ENCODE peak calls at places on chromosomes 12 and 14, in ten cellular contexts. One of them, this sample, is unnamed.

GRCh38 chr12:6613776-6614512 is 6.8 kb upstream of the CHD4 start:
- DNase-seq in ureter: peak; percentile 95
- DNase-seq in memory B cell: peak; percentile 44
- DNase-seq in HT1080: peak; percentile 96
- DNase-seq in Caki2: peak; percentile 96
- DNase-seq in GM10248: peak; percentile 70
- DNase-seq in neural progenitor cell: peak; percentile 96
- DNase-seq in upper lobe of right lung: peak; percentile 93
- DNase-seq in fibroblast of gingiva: peak; percentile 97
- DNase-seq in ELF-1: peak; percentile 97
- DNase-seq in this sample: peak; percentile 28

GRCh38 chr12:12715459-12716150 is 1.6 kb upstream of the CDKN1B start:
- DNase-seq in GM10248: peak; percentile 41
- DNase-seq in fibroblast of gingiva: no peak
- DNase-seq in Caki2: peak; percentile 57
- DNase-seq in memory B cell: peak; percentile 17
- DNase-seq in ELF-1: no peak
- DNase-seq in upper lobe of right lung: no peak
- DNase-seq in ureter: no peak
- DNase-seq in neural progenitor cell: no peak
- DNase-seq in HT1080: no peak
- DNase-seq in this sample: peak; percentile 23

GRCh38 chr12:4114986-4115385 is 158.6 kb upstream of the CCND2 start:
- DNase-seq in neural progenitor cell: no peak
- DNase-seq in GM10248: no peak
- DNase-seq in ureter: no peak
- DNase-seq in fibroblast of gingiva: no peak
- DNase-seq in memory B cell: no peak
- DNase-seq in Caki2: no peak
- DNase-seq in ELF-1: no peak
- DNase-seq in HT1080: no peak
- DNase-seq in upper lobe of right lung: peak; percentile 6
- DNase-seq in this sample: no peak

GRCh38 chr12:132109741-132110140 is 34.4 kb downstream of the DDX51 start:
- DNase-seq in neural progenitor cell: no peak
- DNase-seq in Caki2: no peak
- DNase-seq in ureter: no peak
- DNase-seq in fibroblast of gingiva: no peak
- DNase-seq in GM10248: no peak
- DNase-seq in upper lobe of right lung: no peak
- DNase-seq in HT1080: no peak
- DNase-seq in memory B cell: no peak
- DNase-seq in ELF-1: no peak
- DNase-seq in this sample: no peak

GRCh38 chr14:35398095-35398584 is 6.4 kb downstream of the NFKBIA start:
- DNase-seq in memory B cell: no peak
- DNase-seq in neural progenitor cell: no peak
- DNase-seq in ureter: no peak
- DNase-seq in HT1080: no peak
- DNase-seq in GM10248: no peak
- DNase-seq in fibroblast of gingiva: peak; percentile 44
- DNase-seq in Caki2: no peak
- DNase-seq in upper lobe of right lung: no peak
- DNase-seq in ELF-1: no peak
- DNase-seq in this sample: no peak

GRCh38 chr14:51310453-51311074 is 70.5 kb downstream of the TMX1 start:
- DNase-seq in GM10248: no peak
- DNase-seq in Caki2: no peak
- DNase-seq in HT1080: peak; percentile 38
- DNase-seq in fibroblast of gingiva: peak; percentile 70
- DNase-seq in ELF-1: no peak
- DNase-seq in memory B cell: no peak
- DNase-seq in upper lobe of right lung: no peak
- DNase-seq in neural progenitor cell: no peak
- DNase-seq in ureter: no peak
- DNase-seq in this sample: no peak

GRCh38 chr12:118183711-118184110 is 47.8 kb downstream of the PEBP1 start:
- DNase-seq in upper lobe of right lung: no peak
- DNase-seq in fibroblast of gingiva: no peak
- DNase-seq in ELF-1: no peak
- DNase-seq in neural progenitor cell: no peak
- DNase-seq in ureter: no peak
- DNase-seq in HT1080: peak; percentile 64
- DNase-seq in memory B cell: no peak
- DNase-seq in Caki2: no peak
- DNase-seq in GM10248: no peak
- DNase-seq in this sample: no peak

GRCh38 chr12:122523280-122523679 is 3.5 kb downstream of the RSRC2 start:
- DNase-seq in fibroblast of gingiva: peak; percentile 57
- DNase-seq in memory B cell: no peak
- DNase-seq in upper lobe of right lung: no peak
- DNase-seq in HT1080: peak; percentile 14
- DNase-seq in ELF-1: peak; percentile 41
- DNase-seq in GM10248: no peak
- DNase-seq in neural progenitor cell: no peak
- DNase-seq in Caki2: no peak
- DNase-seq in ureter: no peak
- DNase-seq in this sample: no peak

GRCh38 chr12:54853933-54854538 is at the start of gene MUCL1:
- DNase-seq in memory B cell: peak; percentile 63
- DNase-seq in GM10248: peak; percentile 46
- DNase-seq in neural progenitor cell: peak; percentile 76
- DNase-seq in ELF-1: peak; percentile 73
- DNase-seq in ureter: peak; percentile 62
- DNase-seq in upper lobe of right lung: no peak
- DNase-seq in fibroblast of gingiva: peak; percentile 43
- DNase-seq in Caki2: peak; percentile 56
- DNase-seq in HT1080: peak; percentile 69
- DNase-seq in this sample: no peak

GRCh38 chr14:103216857-103217256 is 93.6 kb downstream of the TNFAIP2 start:
- DNase-seq in GM10248: no peak
- DNase-seq in upper lobe of right lung: no peak
- DNase-seq in memory B cell: no peak
- DNase-seq in neural progenitor cell: no peak
- DNase-seq in ureter: no peak
- DNase-seq in Caki2: no peak
- DNase-seq in ELF-1: no peak
- DNase-seq in HT1080: no peak
- DNase-seq in fibroblast of gingiva: no peak
- DNase-seq in this sample: no peak